ENCODE peak calls at places on chromosomes 11 and 22, in seven cellular contexts. D is GM12865, L is A549, Z is ELR, F is suprapubic skin, C is NB4, G is lower leg skin. V is an unnamed sample.

GRCh38 chr22:43228330-43228729 is 41.4 kb upstream of the TTLL12 start:
- DNase-seq in D (peak), L (peak), Z (peak), F (no peak), C (peak), G (no peak), V (no peak)

GRCh38 chr11:73308963-73309960 is 1.2 kb downstream of the ARHGEF17 start:
- DNase-seq in D (peak), L (peak), Z (peak), F (peak), C (peak), G (peak), V (peak)

GRCh38 chr11:89293966-89294679 is 116.4 kb downstream of the TYR start:
- DNase-seq in D (no peak), L (no peak), Z (no peak), F (peak), C (no peak), G (no peak), V (no peak)

GRCh38 chr11:69958308-69958707 is 119.8 kb upstream of the ANO1 start:
- DNase-seq in D (no peak), L (no peak), Z (peak), F (no peak), C (no peak), G (no peak), V (no peak)

GRCh38 chr22:50027639-50028537 is 15.3 kb upstream of the IL17REL start:
- DNase-seq in D (no peak), L (peak), Z (peak), F (peak), C (peak), G (peak), V (peak)

GRCh38 chr11:67056640-67057409 is at the start of gene RHOD:
- DNase-seq in D (no peak), L (no peak), Z (peak), F (peak), C (no peak), G (no peak), V (peak)

GRCh38 chr22:39677967-39678366 is 107.4 kb downstream of the CACNA1I start:
- DNase-seq in D (no peak), L (no peak), Z (no peak), F (no peak), C (no peak), G (no peak), V (no peak)

GRCh38 chr11:116731821-116732739 is 40.7 kb downstream of the BUD13 start:
- DNase-seq in D (no peak), L (no peak), Z (no peak), F (peak), C (no peak), G (peak), V (no peak)

GRCh38 chr11:125071408-125071807 is 8.3 kb downstream of the SLC37A2 start:
- DNase-seq in D (no peak), L (no peak), Z (no peak), F (no peak), C (peak), G (peak), V (no peak)

GRCh38 chr11:70112017-70112434 is 33.9 kb downstream of the ANO1 start:
- DNase-seq in D (no peak), L (no peak), Z (no peak), F (no peak), C (no peak), G (no peak), V (no peak)

V was measured in ureter.